ENCODE peak calls at places on chromosomes 13 and 19, in ten cellular contexts. E is HEK293T; G is thoracic aorta; W is SJSA1; B is foreskin fibroblast; R is lung; F is RWPE1; L is GM03348; P is stimulated activated CD4-positive, alpha-beta T cell treated with anti-CD3 and anti-CD28 coated beads, Interleukin-12 subunit alpha, Interleukin-12 subunit beta, amount 100 ng/mL, for 4 hours; Q is activated CD4-positive, CD25-positive, alpha-beta regulatory T cell treated with anti-CD3 and anti-CD28 coated beads, Interleukin-2, amount 50 U/mL, for 16 hours. A is an unnamed sample.
A peak's percentile ranks its signal among the peaks of the same experiment; 100 is the strongest.

GRCh38 chr13:24274452-24274971 is 34.9 kb upstream of the C1QTNF9 start:
- DNase-seq in E (no peak), G (no peak), W (no peak), B (no peak), R (no peak), F (no peak), L (no peak), P (peak; percentile 58), Q (no peak), A (peak; percentile 61)

GRCh38 chr19:876780-877314 is 16.1 kb downstream of the MED16 start:
- DNase-seq in E (no peak), G (no peak), W (no peak), B (no peak), R (no peak), F (no peak), L (no peak), P (no peak), Q (no peak), A (no peak)

GRCh38 chr13:27954406-27954851 is 14.7 kb downstream of the CDX2 start:
- DNase-seq in E (no peak), G (no peak), W (no peak), B (no peak), R (no peak), F (no peak), L (no peak), P (no peak), Q (no peak), A (no peak)

GRCh38 chr19:39238944-39239343 is 5.9 kb downstream of the IFNL3 start:
- DNase-seq in E (no peak), G (no peak), W (no peak), B (no peak), R (no peak), F (no peak), L (no peak), P (no peak), Q (no peak), A (no peak)

GRCh38 chr13:31012285-31013024 is 80.0 kb downstream of the TEX26 start:
- DNase-seq in E (no peak), G (no peak), W (peak; percentile 13), B (peak; percentile 23), R (no peak), F (peak; percentile 50), L (peak; percentile 74), P (no peak), Q (no peak), A (no peak)

GRCh38 chr19:17080441-17080803 is 4.8 kb downstream of the MYO9B start:
- DNase-seq in E (no peak), G (no peak), W (no peak), B (no peak), R (no peak), F (no peak), L (no peak), P (no peak), Q (no peak), A (no peak)

GRCh38 chr19:43777163-43777700 is 3.5 kb downstream of the KCNN4 start:
- DNase-seq in E (no peak), G (no peak), W (no peak), B (no peak), R (no peak), F (no peak), L (peak; percentile 38), P (no peak), Q (no peak), A (peak; percentile 61)

GRCh38 chr13:20127563-20128458 is 33.0 kb downstream of the GJA3 start:
- DNase-seq in E (peak; percentile 46), G (no peak), W (peak; percentile 54), B (peak; percentile 29), R (peak; percentile 74), F (no peak), L (peak; percentile 74), P (peak; percentile 18), Q (no peak), A (peak; percentile 26)

GRCh38 chr13:96474158-96474606 is 384.3 kb downstream of the HS6ST3 start:
- DNase-seq in E (no peak), G (no peak), W (no peak), B (no peak), R (no peak), F (no peak), L (no peak), P (no peak), Q (no peak), A (no peak)

GRCh38 chr13:30408319-30409101 is 13.8 kb upstream of the UBE2L5 start:
- DNase-seq in E (peak; percentile 90), G (peak; percentile 75), W (peak; percentile 67), B (peak; percentile 82), R (peak; percentile 95), F (peak; percentile 63), L (peak; percentile 93), P (peak; percentile 93), Q (peak; percentile 77), A (peak; percentile 88)

GRCh38 chr13:52053460-52053859 is 29.0 kb downstream of the UTP14C start:
- DNase-seq in E (no peak), G (no peak), W (no peak), B (no peak), R (no peak), F (peak; percentile 25), L (peak; percentile 13), P (no peak), Q (no peak), A (no peak)

GRCh38 chr13:33611016-33611805 is 206.7 kb upstream of the RFC3 start:
- DNase-seq in E (no peak), G (peak; percentile 13), W (peak; percentile 4), B (no peak), R (peak; percentile 38), F (no peak), L (no peak), P (no peak), Q (no peak), A (no peak)

GRCh38 chr13:65011403-65011802 is 2218.7 kb downstream of the PCDH9 start:
- DNase-seq in E (peak; percentile 20), G (no peak), W (no peak), B (no peak), R (no peak), F (no peak), L (no peak), P (no peak), Q (no peak), A (no peak)

GRCh38 chr13:112346899-112347229 is 29.3 kb upstream of the SPACA7 start:
- DNase-seq in E (peak; percentile 6), G (no peak), W (no peak), B (no peak), R (no peak), F (no peak), L (no peak), P (no peak), Q (no peak), A (no peak)

GRCh38 chr13:106570354-106570822 is 2.5 kb upstream of the ARGLU1 start:
- DNase-seq in E (peak; percentile 8), G (peak; percentile 72), W (no peak), B (peak; percentile 41), R (peak; percentile 72), F (peak; percentile 68), L (peak; percentile 60), P (peak; percentile 57), Q (peak; percentile 51), A (peak; percentile 43)

GRCh38 chr13:44822291-44822690 is 167.0 kb downstream of the NUFIP1 start:
- DNase-seq in E (no peak), G (no peak), W (peak; percentile 85), B (no peak), R (no peak), F (no peak), L (no peak), P (no peak), Q (no peak), A (no peak)

GRCh38 chr13:113947321-113948033 is 26.4 kb downstream of the C13orf46 start:
- DNase-seq in E (no peak), G (peak; percentile 4), W (peak; percentile 12), B (peak; percentile 64), R (no peak), F (peak; percentile 73), L (peak; percentile 91), P (no peak), Q (no peak), A (no peak)

GRCh38 chr13:111521030-111521429 is 200.6 kb downstream of the TEX29 start:
- DNase-seq in E (no peak), G (no peak), W (no peak), B (no peak), R (no peak), F (no peak), L (no peak), P (no peak), Q (no peak), A (no peak)

GRCh38 chr13:46683879-46684278 is 113.1 kb downstream of the ESD start:
- DNase-seq in E (no peak), G (no peak), W (peak; percentile 21), B (peak; percentile 20), R (no peak), F (no peak), L (no peak), P (no peak), Q (no peak), A (no peak)

GRCh38 chr13:99425485-99426341 is 75.6 kb upstream of the TM9SF2 start:
- DNase-seq in E (no peak), G (no peak), W (no peak), B (no peak), R (no peak), F (no peak), L (no peak), P (no peak), Q (no peak), A (peak; percentile 29)

GRCh38 chr19:33214621-33215020 is 11.0 kb downstream of the SLC7A10 start:
- DNase-seq in E (peak; percentile 59), G (no peak), W (no peak), B (no peak), R (no peak), F (no peak), L (peak; percentile 52), P (no peak), Q (no peak), A (no peak)

GRCh38 chr13:22047785-22048104 is 376.9 kb downstream of the FGF9 start:
- DNase-seq in E (no peak), G (no peak), W (no peak), B (no peak), R (no peak), F (no peak), L (no peak), P (no peak), Q (no peak), A (no peak)

GRCh38 chr19:20969498-20969897 is 46.4 kb downstream of the ZNF85 start:
- DNase-seq in E (no peak), G (no peak), W (no peak), B (no peak), R (no peak), F (no peak), L (no peak), P (no peak), Q (no peak), A (no peak)

A was measured in CD8-positive, alpha-beta memory T cell.